ENCODE peak calls at places on chromosome 7, in nine cellular contexts. I, H, Z, N, F, Q, L, B and O are unnamed samples.

GRCh38 chr7:44977304-44977858 is 1.4 kb downstream of the MYO1G start:
- DNase-seq in Q (no peak), H (no peak), F (no peak), I (no peak), N (no peak), Z (no peak), B (no peak), L (no peak), O (no peak)

GRCh38 chr7:157508477-157508881 is 171.7 kb downstream of the DNAJB6 start:
- DNase-seq in F (no peak), H (no peak), B (no peak), Q (peak; percentile 18), I (no peak), Z (no peak), L (no peak), N (no peak), O (no peak)

GRCh38 chr7:23353172-23353571 is 54.0 kb downstream of the MALSU1 start:
- DNase-seq in I (no peak), H (peak; percentile 54), Z (no peak), Q (no peak), L (no peak), F (no peak), B (no peak), N (no peak), O (no peak)

GRCh38 chr7:46969303-46970130 is 612.4 kb downstream of the TNS3 start:
- DNase-seq in F (no peak), I (peak; percentile 20), L (peak; percentile 29), H (no peak), N (peak; percentile 32), Z (no peak), Q (no peak), B (no peak), O (no peak)

GRCh38 chr7:151342102-151342646 is 562 bp downstream of the NUB1 start:
- DNase-seq in I (no peak), N (peak; percentile 15), Q (no peak), H (no peak), L (no peak), Z (no peak), B (no peak), F (no peak), O (no peak)

GRCh38 chr7:76372984-76373833 is 14.4 kb upstream of the YWHAG start:
- DNase-seq in Q (no peak), I (peak; percentile 83), N (peak; percentile 85), B (no peak), H (no peak), Z (no peak), F (no peak), L (peak; percentile 86), O (no peak)

GRCh38 chr7:47349401-47349800 is 232.5 kb downstream of the TNS3 start:
- DNase-seq in F (no peak), Q (no peak), Z (no peak), B (no peak), I (no peak), L (no peak), N (no peak), H (no peak), O (no peak)

GRCh38 chr7:101688183-101688831 is 59.2 kb upstream of the MYL10 start:
- DNase-seq in Q (peak; percentile 73), L (peak; percentile 59), N (peak; percentile 45), H (peak; percentile 89), I (peak; percentile 46), F (peak; percentile 80), Z (peak; percentile 81), B (peak; percentile 91), O (peak; percentile 92)

GRCh38 chr7:45646996-45647411 is 72.8 kb downstream of the ADCY1 start:
- DNase-seq in Z (no peak), Q (peak; percentile 55), N (peak; percentile 1), H (no peak), B (no peak), I (peak; percentile 8), F (peak; percentile 31), L (no peak), O (no peak)

GRCh38 chr7:13578294-13578693 is 411.2 kb downstream of the ETV1 start:
- DNase-seq in N (no peak), F (no peak), Z (no peak), L (no peak), H (no peak), I (no peak), Q (no peak), B (no peak), O (no peak)

GRCh38 chr7:39746162-39746782 is 122.9 kb downstream of the RALA start:
- DNase-seq in Z (peak; percentile 67), B (peak; percentile 85), I (peak; percentile 83), L (peak; percentile 91), F (peak; percentile 83), N (peak; percentile 87), H (peak; percentile 83), Q (peak; percentile 78), O (peak; percentile 82)

GRCh38 chr7:159092701-159093121 is 52.0 kb downstream of the VIPR2 start:
- DNase-seq in Z (no peak), H (no peak), B (no peak), F (peak; percentile 10), L (no peak), N (no peak), I (no peak), Q (peak; percentile 57), O (no peak)

DNA sequence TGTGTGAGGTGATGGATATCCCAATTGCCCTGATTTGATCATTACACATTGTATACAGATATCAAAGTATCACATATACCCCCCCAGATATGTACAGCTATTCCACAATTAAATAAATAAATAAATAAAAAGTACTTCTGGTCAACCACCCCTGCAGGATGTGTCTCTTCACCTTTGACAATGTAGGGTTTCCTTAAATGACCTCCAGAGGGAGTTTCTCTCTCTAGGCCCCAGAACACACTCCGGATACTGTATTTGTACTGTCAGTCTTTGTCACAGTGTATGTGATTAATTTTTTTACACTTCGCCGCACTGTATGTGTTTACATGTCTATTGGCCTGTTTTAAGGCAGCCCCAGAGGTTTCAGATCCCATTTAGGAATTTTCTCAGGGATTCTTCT is 123.6 kb downstream of the ADCYAP1R1 start:
- DNase-seq in B (no peak), L (no peak), F (no peak), H (peak; percentile 11), N (no peak), I (no peak), Z (no peak), Q (no peak), O (no peak)
- TF ChIP-seq CTCF in B (no peak), L (no peak), F (no peak), H (peak; percentile 44), N (no peak), I (no peak), Z (no peak), Q (no peak), O (peak; percentile 34)

DNA sequence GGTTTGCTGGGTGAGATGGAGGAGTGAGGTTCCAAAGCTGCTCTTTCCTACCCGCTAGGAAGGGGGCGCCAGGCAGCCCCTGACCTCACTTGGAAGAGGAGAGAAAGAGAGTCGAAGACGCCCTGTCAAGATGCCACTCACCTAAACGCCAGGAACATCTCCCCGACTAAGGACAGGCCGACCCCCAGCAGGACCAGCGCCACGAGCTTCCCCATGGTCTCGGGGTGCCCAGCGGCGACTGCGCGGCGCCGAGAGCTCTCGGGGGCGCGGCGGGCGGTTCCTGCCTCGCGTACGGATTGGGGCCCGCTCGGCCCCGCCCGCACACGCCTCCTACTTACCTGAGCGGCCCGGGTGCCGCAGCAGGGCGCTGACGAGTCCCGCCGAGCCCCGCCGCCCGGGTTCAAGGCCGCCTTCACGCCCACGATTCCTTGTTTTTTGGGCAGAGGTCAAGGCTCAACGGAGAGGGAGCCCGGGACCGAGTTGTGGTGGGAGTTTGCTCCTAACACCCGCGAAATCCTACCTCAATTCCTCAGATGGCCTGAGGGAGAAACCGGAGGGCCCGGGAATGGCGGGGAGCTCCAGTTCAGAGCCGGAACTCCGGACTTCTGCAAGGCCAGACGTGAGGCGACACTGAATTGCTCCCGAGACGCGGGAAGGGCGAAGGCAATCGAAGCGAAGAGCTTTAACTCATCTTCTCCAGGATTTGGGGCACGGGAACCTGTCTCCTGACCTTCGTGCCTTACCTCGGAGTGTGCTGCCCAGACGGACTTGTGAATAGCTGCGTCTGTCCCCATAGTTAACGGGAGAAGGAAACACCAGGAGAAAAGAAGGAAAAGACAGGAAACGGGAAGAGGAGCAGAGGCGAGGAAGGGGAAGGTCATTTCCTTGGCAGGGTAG is at the start of gene PON3:
- DNase-seq in F (no peak), I (no peak), B (peak; percentile 66), H (no peak), L (no peak), N (no peak), Q (no peak), Z (no peak), O (no peak)
- TF ChIP-seq CTCF in F (no peak), I (no peak), B (peak; percentile 40), H (no peak), L (no peak), N (peak; percentile 32), Q (no peak), Z (peak; percentile 21), O (no peak)

DNA sequence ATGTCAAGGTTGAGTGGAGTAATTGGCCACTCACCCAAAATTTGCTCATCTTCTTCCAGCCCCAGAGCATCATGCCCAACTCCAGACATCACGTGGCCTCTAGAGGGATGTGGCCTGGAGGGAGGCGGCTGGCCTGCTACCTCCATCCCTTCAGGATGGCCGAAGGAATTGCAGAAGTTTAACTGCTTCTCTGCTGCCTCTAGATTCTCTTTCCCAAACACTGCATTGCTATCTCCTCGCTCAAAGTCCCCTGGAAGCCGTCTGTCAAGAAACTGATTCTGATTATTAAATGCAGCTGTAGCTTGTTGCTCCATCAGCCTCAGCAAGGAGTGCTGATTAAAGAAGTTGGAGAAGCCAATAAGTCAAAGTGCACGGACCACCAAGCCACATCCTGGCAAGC is 83.9 kb downstream of the TBXAS1 start:
- DNase-seq in F (no peak), Z (no peak), N (peak; percentile 56), L (peak; percentile 21), I (no peak), B (no peak), Q (no peak), H (no peak), O (no peak)
- TF ChIP-seq CTCF in F (no peak), Z (no peak), N (no peak), L (no peak), I (no peak), B (no peak), Q (no peak), H (no peak), O (no peak)

DNA sequence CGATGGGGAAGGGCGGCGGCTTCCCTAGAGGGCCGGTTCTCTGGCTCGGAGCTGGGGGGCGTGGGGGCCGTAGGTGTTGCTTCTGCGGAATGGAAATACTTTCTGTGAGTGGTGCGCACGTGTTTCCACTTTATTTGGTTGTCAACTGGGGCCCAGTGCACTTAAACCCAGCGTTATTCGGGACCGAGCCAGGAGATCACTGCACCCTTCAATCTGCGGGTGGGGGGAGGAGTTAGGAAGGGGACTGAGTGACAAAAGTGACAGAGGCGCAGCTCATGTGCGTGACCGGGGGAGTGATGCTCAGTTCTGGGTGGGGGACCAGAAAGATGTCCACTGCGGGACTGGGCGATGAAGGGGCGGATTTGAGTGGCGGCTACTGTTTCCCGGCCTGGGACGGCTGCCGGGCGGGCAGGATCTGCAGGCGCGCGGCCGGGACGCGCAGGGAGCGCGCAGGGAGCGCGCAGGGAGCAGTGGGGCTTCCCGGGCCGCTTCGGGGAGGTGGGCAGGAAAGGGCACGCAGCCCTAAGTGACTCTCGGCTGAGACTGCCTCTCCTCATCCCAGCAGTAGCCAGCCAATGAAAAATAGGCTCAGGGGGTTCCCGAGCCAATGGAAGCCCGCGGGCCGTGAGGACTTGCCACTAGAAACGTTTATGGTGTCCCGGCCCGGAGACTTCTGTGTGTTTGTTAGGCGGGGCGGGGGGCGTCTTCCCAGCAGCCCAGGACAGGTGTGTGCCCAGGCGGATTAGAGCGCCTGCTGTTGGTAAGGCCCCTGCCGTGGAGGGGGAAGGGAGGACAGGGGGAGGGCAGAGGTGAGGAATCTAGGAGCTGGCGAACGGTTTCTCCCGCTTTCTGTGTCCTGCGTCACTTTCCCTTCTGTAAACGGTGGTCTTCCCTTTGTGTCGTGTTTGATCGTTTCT is 54.3 kb upstream of the KDM7A start:
- DNase-seq in N (peak; percentile 19), H (peak; percentile 87), L (peak; percentile 11), Q (peak; percentile 74), F (peak; percentile 73), I (peak; percentile 39), B (peak; percentile 90), Z (peak; percentile 42), O (peak; percentile 73)
- TF ChIP-seq CTCF in N (no peak), H (no peak), L (no peak), Q (no peak), F (no peak), I (no peak), B (no peak), Z (no peak), O (no peak)